ENCODE peak calls at places on chromosomes 3 and 15, in five cellular contexts. Y is left ventricle myocardium inferior, A is GM23248, S is tibial nerve, Z is HCT116. K is an unnamed sample.

GRCh38 chr3:140863481-140864084 is 78.1 kb upstream of the SLC25A36 start:
- DNase-seq in Y (no peak), S (peak; percentile 27), A (peak; percentile 72), Z (peak; percentile 45), K (peak; percentile 80)

GRCh38 chr15:45640610-45641009 is 5.8 kb downstream of the SQOR start:
- DNase-seq in S (no peak), Z (peak; percentile 23), Y (no peak), A (peak; percentile 95), K (no peak)

GRCh38 chr15:55007561-55007960 is 189.2 kb downstream of the RSL24D1 start:
- DNase-seq in Z (no peak), Y (no peak), A (no peak), S (no peak), K (no peak)

GRCh38 chr3:55567615-55568014 is 80.5 kb upstream of the WNT5A start:
- DNase-seq in Z (no peak), S (no peak), Y (no peak), A (peak; percentile 62), K (no peak)

GRCh38 chr3:122932251-122932967 is 95.2 kb downstream of the SEMA5B start:
- DNase-seq in Y (no peak), S (no peak), A (no peak), Z (no peak), K (peak; percentile 42)

GRCh38 chr3:171824824-171825221 is 14.5 kb upstream of the PLD1 start:
- DNase-seq in Y (no peak), Z (no peak), A (peak; percentile 32), S (no peak), K (no peak)

GRCh38 chr3:107643038-107643883 is 120.5 kb downstream of the BBX start:
- DNase-seq in Y (no peak), Z (no peak), A (no peak), S (no peak), K (no peak)

GRCh38 chr15:60379466-60380274 is 18.1 kb downstream of the ANXA2 start:
- DNase-seq in A (peak; percentile 99), Y (no peak), S (no peak), Z (peak; percentile 81), K (no peak)

GRCh38 chr3:117272876-117273523 is 563.4 kb downstream of the TUSC7 start:
- DNase-seq in S (no peak), Y (no peak), A (no peak), Z (no peak), K (no peak)

GRCh38 chr3:68832680-68833079 is 99.7 kb downstream of the TAFA4 start:
- DNase-seq in S (no peak), Y (no peak), A (no peak), Z (no peak), K (no peak)

GRCh38 chr3:184354740-184355139 is 6.7 kb downstream of the CLCN2 start:
- DNase-seq in Z (no peak), S (no peak), Y (no peak), A (no peak), K (no peak)

GRCh38 chr3:190605385-190605784 is 91.5 kb downstream of the IL1RAP start:
- DNase-seq in S (no peak), Z (no peak), Y (no peak), A (no peak), K (no peak)

GRCh38 chr15:39583586-39584265 is 2.8 kb downstream of the THBS1 start:
- DNase-seq in Y (no peak), Z (no peak), S (no peak), A (peak; percentile 83), K (peak; percentile 43)

GRCh38 chr3:185270956-185271332 is 17.1 kb upstream of the EHHADH start:
- DNase-seq in Z (no peak), A (no peak), S (no peak), Y (no peak), K (no peak)

GRCh38 chr15:33955945-33956344 is 12.4 kb upstream of the CHRM5 start:
- DNase-seq in S (no peak), Z (no peak), A (no peak), Y (no peak), K (no peak)

GRCh38 chr15:47466357-47466756 is 250.9 kb upstream of the SEMA6D start:
- DNase-seq in S (no peak), Y (no peak), A (peak; percentile 41), Z (no peak), K (no peak)

GRCh38 chr15:80173022-80173759 is 20.4 kb downstream of the FAH start:
- DNase-seq in Y (peak; percentile 51), Z (peak; percentile 42), S (peak; percentile 39), A (peak; percentile 65), K (peak; percentile 77)

GRCh38 chr15:63950911-63951481 is 95.3 kb downstream of the DAPK2 start:
- DNase-seq in S (no peak), Z (no peak), A (peak; percentile 91), Y (no peak), K (no peak)

GRCh38 chr3:174859109-174859735 is at the start of gene NAALADL2:
- DNase-seq in Y (no peak), S (no peak), Z (no peak), A (no peak), K (no peak)

GRCh38 chr3:50550079-50550736 is 17.3 kb downstream of the C3orf18 start:
- DNase-seq in Y (peak; percentile 47), Z (no peak), S (peak; percentile 29), A (peak; percentile 55), K (peak; percentile 74)

GRCh38 chr15:83282859-83283812 is 1.3 kb downstream of the BNC1 start:
- DNase-seq in A (peak; percentile 79), S (no peak), Y (peak; percentile 30), Z (no peak), K (peak; percentile 48)

GRCh38 chr15:51621155-51621554 is 1.4 kb downstream of the DMXL2 start:
- DNase-seq in A (no peak), Y (no peak), Z (no peak), S (no peak), K (no peak)

GRCh38 chr3:195065142-195065863 is 205.7 kb downstream of the XXYLT1 start:
- DNase-seq in A (no peak), Z (no peak), Y (peak; percentile 60), S (no peak), K (no peak)

GRCh38 chr15:92936138-92936537 is 36.0 kb downstream of the CHD2 start:
- DNase-seq in A (no peak), S (no peak), Y (no peak), Z (no peak), K (no peak)

GRCh38 chr15:38899300-38899699 is 334.7 kb upstream of the RASGRP1 start:
- DNase-seq in S (no peak), Y (no peak), Z (no peak), A (peak; percentile 27), K (no peak)

GRCh38 chr3:69250014-69250413 is 127.6 kb upstream of the LMOD3 start:
- DNase-seq in Z (no peak), A (peak; percentile 23), Y (no peak), S (no peak), K (no peak)

GRCh38 chr15:81930582-81931369 is 115.0 kb downstream of the MEX3B start:
- DNase-seq in S (no peak), Y (no peak), A (no peak), Z (no peak), K (no peak)

GRCh38 chr3:48039487-48040190 is 23.4 kb upstream of the MAP4 start:
- DNase-seq in Y (no peak), S (no peak), Z (peak; percentile 74), A (peak; percentile 92), K (no peak)
- H3K27ac ChIP-seq in Y (peak overlapping the region; percentile 79), S (peak overlapping the region; percentile 85), Z (peak overlapping the region; percentile 81), A (peak overlapping the region; percentile 91), K (peak overlapping the region; percentile 35)

GRCh38 chr3:46423588-46423987 is 16.5 kb downstream of the CCRL2 start:
- DNase-seq in Z (no peak), A (peak; percentile 61), Y (no peak), S (no peak), K (no peak)
- H3K27ac ChIP-seq in Z (no peak overlapping the region), A (no peak overlapping the region), Y (no peak overlapping the region), S (no peak overlapping the region), K (no peak overlapping the region)

GRCh38 chr3:36524560-36524959 is 144.3 kb downstream of the STAC start:
- DNase-seq in A (peak; percentile 43), S (no peak), Y (no peak), Z (no peak), K (no peak)

GRCh38 chr3:36525115-36525711 is 144.9 kb downstream of the STAC start:
- DNase-seq in A (peak; percentile 90), S (no peak), Z (no peak), Y (no peak), K (no peak)

GRCh38 chr3:36521007-36521379 is 140.7 kb downstream of the STAC start:
- DNase-seq in S (no peak), Y (no peak), Z (no peak), A (no peak), K (no peak)

DNA sequence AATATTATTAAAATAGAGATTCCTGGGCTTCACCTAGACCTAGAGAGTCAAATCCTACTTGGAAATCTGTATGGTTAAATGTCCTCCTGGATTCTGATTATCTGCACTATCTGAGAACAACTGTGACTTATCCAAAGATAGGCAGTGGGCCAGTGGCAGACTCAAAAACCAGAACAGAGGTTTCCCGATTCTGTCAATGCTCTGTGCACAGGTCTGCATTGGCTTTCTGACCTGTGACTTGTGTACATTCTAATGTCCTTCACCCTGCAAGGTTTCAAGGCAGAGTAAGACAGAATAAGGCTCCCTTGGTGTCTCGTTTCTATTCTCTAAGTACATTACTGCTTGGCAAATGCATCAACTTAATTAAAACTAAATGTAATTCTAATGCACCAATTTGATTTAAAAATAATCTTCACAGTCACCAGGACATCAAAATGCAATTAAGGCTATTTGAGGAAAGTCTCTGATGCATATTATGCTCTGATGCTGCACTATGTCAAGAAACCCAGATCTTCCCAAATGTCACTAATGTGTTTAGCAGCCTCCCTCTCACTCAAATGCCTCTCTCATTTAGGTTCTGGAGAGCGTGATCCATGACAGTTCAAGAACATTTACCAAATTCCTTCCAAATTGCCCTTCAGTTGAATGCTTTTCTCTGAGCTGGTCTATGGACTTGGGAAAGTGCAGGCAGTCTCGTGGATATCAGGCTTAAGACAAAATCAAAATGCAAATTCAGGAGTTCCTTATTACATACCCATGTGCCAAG is 140.1 kb downstream of the STAC start:
- DNase-seq in S (no peak), A (no peak), Y (no peak), Z (no peak), K (no peak)
- H3K27ac ChIP-seq in S (no peak overlapping the region), A (no peak overlapping the region), Y (no peak overlapping the region), Z (no peak overlapping the region), K (no peak overlapping the region)

GRCh38 chr15:59174846-59175831 is 31.5 kb upstream of the LDHAL6B start:
- DNase-seq in Z (peak; percentile 74), Y (peak; percentile 35), A (peak; percentile 90), S (peak; percentile 28), K (peak; percentile 62)

GRCh38 chr15:59176653-59177444 is 29.8 kb upstream of the LDHAL6B start:
- DNase-seq in A (no peak), Z (no peak), S (no peak), Y (no peak), K (no peak)

GRCh38 chr15:59177445-59177728 is 29.3 kb upstream of the LDHAL6B start:
- DNase-seq in Z (no peak), A (no peak), Y (no peak), S (no peak), K (no peak)

GRCh38 chr15:59180946-59181345 is 25.7 kb upstream of the LDHAL6B start:
- DNase-seq in Y (no peak), A (peak; percentile 81), Z (no peak), S (no peak), K (no peak)

DNA sequence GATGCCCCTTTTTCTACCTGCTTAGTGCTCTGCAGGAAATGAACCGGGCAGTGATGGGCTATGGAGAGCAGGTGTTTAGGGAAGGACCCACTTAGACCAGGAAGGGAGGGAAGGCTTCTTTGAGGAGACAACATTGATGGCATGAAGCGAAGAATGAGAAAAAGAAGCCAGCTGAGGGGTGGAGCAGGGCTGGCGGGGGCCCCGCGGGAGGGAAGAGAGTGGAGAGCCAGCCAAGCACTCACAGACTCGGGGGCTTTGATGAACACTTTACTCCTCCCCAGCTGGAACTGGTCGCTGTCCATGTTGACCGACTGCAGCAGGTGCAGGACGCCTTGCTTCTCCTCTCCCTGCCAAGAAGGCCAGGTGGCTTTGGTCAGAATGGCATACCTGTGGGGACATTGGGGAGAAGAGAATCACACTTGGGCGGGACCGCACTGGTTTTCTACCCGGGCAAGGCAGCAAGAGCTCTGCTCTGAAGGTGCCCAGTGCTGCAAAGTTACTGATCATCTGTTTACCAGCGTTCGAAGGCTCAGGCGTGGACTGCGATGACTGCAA is 28.4 kb upstream of the LDHAL6B start:
- DNase-seq in S (no peak), A (no peak), Y (no peak), Z (no peak), K (no peak)
- H3K27ac ChIP-seq in S (peak overlapping the region; percentile 70), A (no peak overlapping the region), Y (no peak overlapping the region), Z (no peak overlapping the region), K (peak overlapping the region; percentile 19)